ENCODE peak calls at places on chromosomes 2 and 18, in nine cellular contexts. H is astrocyte of the cerebellum, O is cardiac muscle cell, M is sigmoid colon, E is colonic mucosa, D is heart right ventricle, G is left ventricle myocardium inferior, W is AG09309, R is fibroblast of the aortic adventitia. B is an unnamed sample.

GRCh38 chr2:108607706-108608301 is 73.5 kb downstream of the LIMS1 start:
- DNase-seq in H (no peak), O (peak), M (no peak), E (no peak), D (no peak), G (no peak), W (no peak), R (peak), B (no peak)

GRCh38 chr2:98463081-98463481 is 18.4 kb downstream of the INPP4A start:
- DNase-seq in H (no peak), O (no peak), M (peak), E (no peak), D (no peak), G (no peak), W (no peak), R (no peak), B (no peak)

GRCh38 chr2:39380525-39381150 is 56.4 kb downstream of the MAP4K3 start:
- DNase-seq in H (no peak), O (no peak), M (no peak), E (no peak), D (no peak), G (no peak), W (no peak), R (peak), B (no peak)

GRCh38 chr2:240390091-240391073 is 45.1 kb upstream of the GPC1 start:
- DNase-seq in H (no peak), O (no peak), M (peak), E (no peak), D (no peak), G (no peak), W (no peak), R (no peak), B (no peak)

GRCh38 chr2:99659874-99660273 is 170.1 kb upstream of the REV1 start:
- DNase-seq in H (no peak), O (no peak), M (peak), E (no peak), D (no peak), G (no peak), W (no peak), R (peak), B (peak)

GRCh38 chr2:6917071-6917760 is at the start of gene RNF144A:
- DNase-seq in H (no peak), O (peak), M (peak), E (peak), D (peak), G (peak), W (no peak), R (peak), B (no peak)

GRCh38 chr18:58015045-58015444 is 29.0 kb upstream of the NEDD4L start:
- DNase-seq in H (no peak), O (no peak), M (no peak), E (no peak), D (no peak), G (no peak), W (no peak), R (no peak), B (no peak)

GRCh38 chr18:64202229-64202835 is 53.4 kb upstream of the LINC00305 start:
- DNase-seq in H (no peak), O (peak), M (no peak), E (no peak), D (no peak), G (no peak), W (no peak), R (no peak), B (no peak)

GRCh38 chr2:224882291-224883171 is 159.7 kb downstream of the DOCK10 start:
- DNase-seq in H (peak), O (no peak), M (no peak), E (no peak), D (no peak), G (no peak), W (peak), R (peak), B (peak)

GRCh38 chr2:47534179-47534919 is 131.4 kb downstream of the MSH2 start:
- DNase-seq in H (no peak), O (no peak), M (peak), E (peak), D (no peak), G (no peak), W (peak), R (peak), B (peak)

GRCh38 chr18:23137788-23138216 is 2.5 kb downstream of the CABLES1 start:
- DNase-seq in H (no peak), O (no peak), M (no peak), E (no peak), D (no peak), G (no peak), W (no peak), R (no peak), B (no peak)

GRCh38 chr2:9228781-9229469 is 22.3 kb downstream of the ASAP2 start:
- DNase-seq in H (no peak), O (no peak), M (no peak), E (no peak), D (no peak), G (no peak), W (no peak), R (no peak), B (no peak)

GRCh38 chr18:58427321-58427720 is 201.6 kb downstream of the ALPK2 start:
- DNase-seq in H (no peak), O (no peak), M (no peak), E (no peak), D (no peak), G (no peak), W (no peak), R (no peak), B (no peak)

GRCh38 chr2:135985826-135986393 is 484 bp upstream of the DARS1 start:
- DNase-seq in H (no peak), O (no peak), M (no peak), E (no peak), D (no peak), G (no peak), W (no peak), R (no peak), B (no peak)

GRCh38 chr2:193187816-193188215 is 993.1 kb upstream of the TMEFF2 start:
- DNase-seq in H (no peak), O (no peak), M (no peak), E (no peak), D (no peak), G (no peak), W (no peak), R (no peak), B (no peak)

GRCh38 chr18:13700153-13700552 is 26.2 kb downstream of the FAM210A start:
- DNase-seq in H (no peak), O (no peak), M (no peak), E (no peak), D (no peak), G (no peak), W (no peak), R (no peak), B (no peak)

GRCh38 chr2:29611261-29611660 is 310.1 kb downstream of the ALK start:
- DNase-seq in H (no peak), O (no peak), M (no peak), E (no peak), D (no peak), G (no peak), W (no peak), R (no peak), B (no peak)

GRCh38 chr2:224121406-224122067 is 82.5 kb upstream of the SERPINE2 start:
- DNase-seq in H (no peak), O (no peak), M (no peak), E (no peak), D (no peak), G (no peak), W (no peak), R (no peak), B (no peak)

GRCh38 chr2:20676353-20677215 is 9.6 kb downstream of the GDF7 start:
- DNase-seq in H (no peak), O (no peak), M (no peak), E (no peak), D (no peak), G (no peak), W (no peak), R (no peak), B (no peak)

GRCh38 chr18:27750014-27750413 is 426.9 kb downstream of the CDH2 start:
- DNase-seq in H (peak), O (peak), M (no peak), E (peak), D (no peak), G (no peak), W (peak), R (peak), B (peak)

GRCh38 chr2:240216197-240216596 is 75.7 kb upstream of the OTOS start:
- DNase-seq in H (no peak), O (no peak), M (peak), E (no peak), D (no peak), G (no peak), W (no peak), R (no peak), B (no peak)

GRCh38 chr2:7621018-7621814 is 704.0 kb downstream of the RNF144A start:
- DNase-seq in H (no peak), O (no peak), M (no peak), E (no peak), D (no peak), G (no peak), W (no peak), R (no peak), B (no peak)

GRCh38 chr2:38076710-38077430 is 919 bp upstream of the CYP1B1 start:
- DNase-seq in H (peak), O (peak), M (peak), E (peak), D (peak), G (peak), W (peak), R (peak), B (peak)

GRCh38 chr2:38077431-38077769 is 1.4 kb upstream of the CYP1B1 start:
- DNase-seq in H (no peak), O (no peak), M (no peak), E (no peak), D (no peak), G (no peak), W (no peak), R (no peak), B (no peak)

GRCh38 chr2:38074775-38075435 is 1.0 kb downstream of the CYP1B1 start:
- DNase-seq in H (no peak), O (peak), M (no peak), E (no peak), D (peak), G (peak), W (no peak), R (peak), B (no peak)

GRCh38 chr2:38075436-38076249 is at the start of gene CYP1B1:
- DNase-seq in H (no peak), O (no peak), M (peak), E (peak), D (no peak), G (peak), W (no peak), R (no peak), B (no peak)

GRCh38 chr2:38076250-38076709 is 329 bp upstream of the CYP1B1 start:
- DNase-seq in H (peak), O (peak), M (peak), E (peak), D (peak), G (peak), W (peak), R (peak), B (peak)
- TF ChIP-seq CTCF in H (no peak), O (no peak), M (peak), E (no peak), D (no peak), G (no peak), W (peak), R (no peak), B (no peak)

DNA sequence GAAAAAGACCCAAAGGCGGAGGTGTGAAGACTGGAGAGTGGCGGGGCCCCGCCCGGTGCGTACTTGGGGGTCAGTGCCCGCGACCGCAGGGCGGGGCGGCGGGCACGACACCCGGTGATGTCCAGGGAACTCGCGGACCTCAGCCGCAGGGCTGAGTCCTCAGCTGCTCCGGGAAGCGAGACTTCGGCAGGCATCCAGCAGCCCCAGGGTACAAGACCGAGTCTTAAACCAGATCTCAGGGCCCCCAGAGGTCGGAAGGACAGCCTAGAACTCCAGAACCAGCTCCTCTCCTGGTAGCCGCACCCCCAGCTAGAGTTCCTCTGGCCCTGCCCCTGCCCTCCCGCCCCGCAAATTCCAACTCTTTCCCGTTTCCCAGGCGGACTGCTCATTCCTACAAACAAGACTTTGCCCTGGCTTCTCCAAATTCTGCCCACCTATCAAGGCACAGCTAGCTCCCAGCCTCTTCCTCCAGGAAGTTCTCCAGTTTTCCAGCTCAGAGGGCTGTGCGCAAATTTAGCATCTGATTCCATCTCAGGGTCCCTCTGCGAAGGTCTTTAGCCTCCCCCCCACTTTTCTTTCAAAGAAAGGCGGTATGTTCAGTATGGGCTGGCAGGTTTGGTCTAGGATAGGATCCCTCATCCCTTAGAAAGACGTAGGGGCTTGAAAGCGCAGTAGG is 26.0 kb upstream of the NOTO start:
- DNase-seq in H (no peak), O (no peak), M (peak), E (peak), D (peak), G (peak), W (no peak), R (no peak), B (no peak)
- H3K4me3 ChIP-seq in H (peak), O (peak), M (peak), E (peak), D (peak), G (peak), W (peak), R (peak), B (peak)

GRCh38 chr2:23379220-23379695 is 5.7 kb upstream of the KLHL29 start:
- DNase-seq in H (no peak), O (no peak), M (no peak), E (no peak), D (no peak), G (no peak), W (no peak), R (no peak), B (no peak)

GRCh38 chr2:23380562-23381065 is 4.4 kb upstream of the KLHL29 start:
- DNase-seq in H (no peak), O (no peak), M (no peak), E (no peak), D (no peak), G (no peak), W (no peak), R (no peak), B (no peak)

GRCh38 chr2:23377772-23378171 is 7.2 kb upstream of the KLHL29 start:
- DNase-seq in H (no peak), O (no peak), M (no peak), E (no peak), D (no peak), G (no peak), W (no peak), R (no peak), B (no peak)

GRCh38 chr2:23376972-23377371 is 8.0 kb upstream of the KLHL29 start:
- DNase-seq in H (no peak), O (no peak), M (no peak), E (no peak), D (no peak), G (no peak), W (no peak), R (peak), B (no peak)

GRCh38 chr2:23378496-23378895 is 6.5 kb upstream of the KLHL29 start:
- DNase-seq in H (no peak), O (no peak), M (no peak), E (no peak), D (no peak), G (no peak), W (no peak), R (no peak), B (no peak)
- TF ChIP-seq CTCF in H (no peak), O (no peak), M (no peak), E (no peak), D (no peak), G (no peak), W (no peak), R (no peak), B (no peak)

DNA sequence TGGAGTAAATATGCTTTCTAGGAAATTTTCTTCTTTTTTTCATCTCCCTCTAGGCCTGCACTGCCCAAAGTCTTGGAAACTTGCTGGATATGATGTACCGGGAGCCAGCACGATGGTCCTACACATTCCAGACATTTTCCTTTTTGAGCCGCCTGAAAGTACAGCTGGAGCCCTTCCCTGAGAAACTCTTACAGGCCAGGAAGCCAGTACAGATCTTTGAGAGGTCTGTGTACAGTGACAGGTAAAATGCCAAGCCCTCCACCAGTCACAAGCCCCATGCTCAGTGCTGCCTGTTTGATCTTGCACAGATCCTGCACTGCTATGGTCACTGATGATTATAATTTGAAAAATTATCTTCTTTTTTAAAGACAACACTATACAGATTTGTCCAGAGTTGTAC is 20.0 kb downstream of the DGUOK start:
- DNase-seq in H (no peak), O (peak), M (no peak), E (no peak), D (no peak), G (no peak), W (no peak), R (no peak), B (no peak)
- H3K4me3 ChIP-seq in H (no peak), O (no peak), M (no peak), E (no peak), D (no peak), G (no peak), W (no peak), R (no peak), B (no peak)